ENCODE peak calls at places on chromosomes 5 and 9, in four cellular contexts. T is GM12878, S is HepG2, B is K562. H is an unnamed sample.

GRCh38 chr5:34738381-34738780 is 82.3 kb downstream of the RAI14 start:
- DNase-seq in T (no peak), B (no peak), S (no peak), H (no peak)

GRCh38 chr5:124156408-124157027 is 589.9 kb downstream of the ZNF608 start:
- DNase-seq in B (no peak), S (no peak), T (no peak), H (no peak)

GRCh38 chr5:114782869-114783268 is 386.8 kb downstream of the TRIM36 start:
- DNase-seq in T (no peak), S (no peak), B (no peak), H (no peak)

GRCh38 chr9:38621434-38622082 is 1.2 kb upstream of the ANKRD18A start:
- DNase-seq in T (no peak), S (peak; percentile 3), B (no peak), H (no peak)

GRCh38 chr9:4550777-4551476 is 60.7 kb downstream of the SLC1A1 start:
- DNase-seq in B (no peak), T (no peak), S (no peak), H (no peak)

GRCh38 chr5:34585601-34586104 is 70.5 kb upstream of the RAI14 start:
- DNase-seq in S (peak; percentile 89), B (no peak), T (no peak), H (no peak)

GRCh38 chr5:133978943-133979342 is 10.5 kb upstream of the C5orf15 start:
- DNase-seq in T (no peak), B (no peak), S (no peak), H (no peak)

GRCh38 chr9:137026828-137027227 is 1.2 kb downstream of the ABCA2 start:
- DNase-seq in S (no peak), T (no peak), B (no peak), H (no peak)

GRCh38 chr9:137456864-137457405 is 2.2 kb downstream of the NSMF start:
- DNase-seq in B (no peak), S (no peak), T (no peak), H (no peak)

GRCh38 chr5:168656633-168657032 is 77.5 kb upstream of the PANK3 start:
- DNase-seq in B (no peak), S (no peak), T (no peak), H (no peak)

GRCh38 chr9:115396071-115396529 is 278.1 kb upstream of the TNC start:
- DNase-seq in B (no peak), T (no peak), S (no peak), H (no peak)

GRCh38 chr5:33439905-33440481 is 772 bp upstream of the TARS1 start:
- DNase-seq in B (peak; percentile 30), T (no peak), S (peak; percentile 8), H (no peak)

GRCh38 chr9:95182854-95183563 is 134.5 kb downstream of the FANCC start:
- DNase-seq in T (no peak), B (no peak), S (peak; percentile 22), H (no peak)

GRCh38 chr9:128276574-128277270 is 646 bp downstream of the SWI5 start:
- DNase-seq in T (no peak), B (peak; percentile 66), S (no peak), H (peak; percentile 38)

GRCh38 chr5:150253416-150254208 is 36.0 kb downstream of the CAMK2A start:
- DNase-seq in B (no peak), T (no peak), S (no peak), H (no peak)

GRCh38 chr5:38467353-38468040 is 88.9 kb downstream of the LIFR start:
- DNase-seq in S (no peak), T (no peak), B (no peak), H (no peak)

GRCh38 chr9:119802621-119803020 is 433.4 kb upstream of the BRINP1 start:
- DNase-seq in S (no peak), B (no peak), T (no peak), H (no peak)

GRCh38 chr5:179974946-179975712 is 67.4 kb upstream of the TBC1D9B start:
- DNase-seq in T (no peak), S (peak; percentile 32), B (peak; percentile 44), H (peak; percentile 56)

GRCh38 chr5:42021119-42021518 is 96.0 kb downstream of the FBXO4 start:
- DNase-seq in B (no peak), S (no peak), T (no peak), H (no peak)

GRCh38 chr9:107175039-107175438 is 108.0 kb upstream of the RAD23B start:
- DNase-seq in B (no peak), S (no peak), T (no peak), H (no peak)

GRCh38 chr5:138960145-138960692 is 85.1 kb upstream of the LRRTM2 start:
- DNase-seq in T (no peak), S (no peak), B (no peak), H (no peak)

GRCh38 chr9:101736723-101737122 is 1.7 kb downstream of the GRIN3A start:
- DNase-seq in S (no peak), B (peak; percentile 3), T (no peak), H (peak; percentile 7)

GRCh38 chr9:19999491-20000057 is 210.7 kb upstream of the SLC24A2 start:
- DNase-seq in T (peak; percentile 92), B (no peak), S (no peak), H (no peak)

GRCh38 chr5:88833371-88834107 is 49.4 kb downstream of the MEF2C start:
- DNase-seq in B (no peak), S (no peak), T (no peak), H (no peak)

GRCh38 chr5:9473624-9474023 is 72.3 kb downstream of the SEMA5A start:
- DNase-seq in S (no peak), T (no peak), B (no peak), H (no peak)

GRCh38 chr9:120755827-120756434 is 37.3 kb downstream of the FBXW2 start:
- DNase-seq in T (peak; percentile 30), S (peak; percentile 39), B (peak; percentile 75), H (peak; percentile 66)

GRCh38 chr5:91272858-91273257 is 110.3 kb downstream of the ARRDC3 start:
- DNase-seq in S (peak; percentile 9), T (peak; percentile 84), B (peak; percentile 47), H (no peak)

GRCh38 chr5:38922199-38922598 is 76.4 kb downstream of the OSMR start:
- DNase-seq in B (peak; percentile 75), S (peak; percentile 29), T (no peak), H (peak; percentile 75)

GRCh38 chr9:4548796-4549725 is 58.8 kb downstream of the SLC1A1 start:
- DNase-seq in S (peak; percentile 10), T (no peak), B (peak; percentile 18), H (peak; percentile 31)

GRCh38 chr5:109691248-109691574 is 1.5 kb downstream of the MAN2A1 start:
- DNase-seq in S (no peak), B (no peak), T (no peak), H (peak; percentile 10)

GRCh38 chr5:45521067-45521466 is 175.1 kb downstream of the HCN1 start:
- DNase-seq in B (peak; percentile 1), S (peak; percentile 2), T (no peak), H (no peak)

GRCh38 chr5:43985411-43985810 is 382.4 kb downstream of the NNT start:
- DNase-seq in S (no peak), T (no peak), B (no peak), H (no peak)

GRCh38 chr9:92963831-92964606 is 16.7 kb downstream of the FGD3 start:
- DNase-seq in S (peak; percentile 39), T (peak; percentile 80), B (no peak), H (no peak)

GRCh38 chr5:78182838-78183237 is 111.7 kb downstream of the AP3B1 start:
- DNase-seq in B (peak; percentile 35), S (no peak), T (no peak), H (no peak)

GRCh38 chr5:138974227-138975063 is 99.3 kb upstream of the LRRTM2 start:
- DNase-seq in T (no peak), S (no peak), B (peak; percentile 79), H (no peak)

GRCh38 chr5:81068635-81069034 is 108.5 kb downstream of the RASGRF2 start:
- DNase-seq in B (no peak), S (no peak), T (no peak), H (no peak)

GRCh38 chr9:86557063-86557766 is 203.0 kb upstream of the TUT7 start:
- DNase-seq in B (no peak), S (no peak), T (no peak), H (no peak)

GRCh38 chr5:105503950-105504349 is 1941.4 kb upstream of the NUDT12 start:
- DNase-seq in T (no peak), B (no peak), S (no peak), H (no peak)

GRCh38 chr9:89576404-89576824 is 28.4 kb upstream of the GADD45G start:
- DNase-seq in T (no peak), B (peak; percentile 24), S (peak; percentile 32), H (no peak)
- TF ChIP-seq FOXK2 in T (no peak), B (no peak), S (no peak), H (no peak)

DNA sequence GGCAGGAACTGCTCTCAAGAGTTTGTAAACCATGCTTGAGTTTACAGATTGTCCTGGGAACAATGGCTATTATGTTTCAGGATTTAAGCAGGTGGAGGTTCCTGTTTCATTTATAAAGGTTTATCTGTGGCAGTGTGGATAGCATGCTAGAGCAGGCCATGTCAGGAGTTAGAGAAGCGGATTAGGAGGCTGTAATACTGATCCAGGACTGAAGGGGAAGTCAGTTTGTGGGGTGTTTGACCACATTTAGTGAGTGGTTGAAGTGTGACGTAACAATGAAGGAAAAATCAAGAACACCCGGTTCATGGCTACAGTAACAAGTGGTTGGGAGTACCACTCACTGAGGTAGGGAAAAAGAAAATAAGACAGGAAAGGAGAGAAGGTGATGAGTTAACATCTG is 299.0 kb downstream of the TLR4 start:
- DNase-seq in S (no peak), T (no peak), B (no peak), H (no peak)
- TF ChIP-seq BHLHE40 in S (no peak), T (no peak), B (no peak), H (no peak)

GRCh38 chr9:100589582-100589981 is 11.7 kb downstream of the CAVIN4 start:
- DNase-seq in T (no peak), B (no peak), S (no peak), H (no peak)

GRCh38 chr9:100586093-100586492 is 8.2 kb downstream of the CAVIN4 start:
- DNase-seq in B (no peak), T (no peak), S (no peak), H (no peak)

GRCh38 chr9:100584951-100585350 is 7.1 kb downstream of the CAVIN4 start:
- DNase-seq in S (no peak), T (no peak), B (no peak), H (no peak)

GRCh38 chr9:100590481-100590880 is 12.6 kb downstream of the CAVIN4 start:
- DNase-seq in S (no peak), B (no peak), T (no peak), H (no peak)

GRCh38 chr9:100587375-100587774 is 9.5 kb downstream of the CAVIN4 start:
- DNase-seq in T (no peak), S (peak; percentile 55), B (no peak), H (no peak)
- TF ChIP-seq TARDBP in T (no peak), S (no peak), B (no peak), H (no peak)

DNA sequence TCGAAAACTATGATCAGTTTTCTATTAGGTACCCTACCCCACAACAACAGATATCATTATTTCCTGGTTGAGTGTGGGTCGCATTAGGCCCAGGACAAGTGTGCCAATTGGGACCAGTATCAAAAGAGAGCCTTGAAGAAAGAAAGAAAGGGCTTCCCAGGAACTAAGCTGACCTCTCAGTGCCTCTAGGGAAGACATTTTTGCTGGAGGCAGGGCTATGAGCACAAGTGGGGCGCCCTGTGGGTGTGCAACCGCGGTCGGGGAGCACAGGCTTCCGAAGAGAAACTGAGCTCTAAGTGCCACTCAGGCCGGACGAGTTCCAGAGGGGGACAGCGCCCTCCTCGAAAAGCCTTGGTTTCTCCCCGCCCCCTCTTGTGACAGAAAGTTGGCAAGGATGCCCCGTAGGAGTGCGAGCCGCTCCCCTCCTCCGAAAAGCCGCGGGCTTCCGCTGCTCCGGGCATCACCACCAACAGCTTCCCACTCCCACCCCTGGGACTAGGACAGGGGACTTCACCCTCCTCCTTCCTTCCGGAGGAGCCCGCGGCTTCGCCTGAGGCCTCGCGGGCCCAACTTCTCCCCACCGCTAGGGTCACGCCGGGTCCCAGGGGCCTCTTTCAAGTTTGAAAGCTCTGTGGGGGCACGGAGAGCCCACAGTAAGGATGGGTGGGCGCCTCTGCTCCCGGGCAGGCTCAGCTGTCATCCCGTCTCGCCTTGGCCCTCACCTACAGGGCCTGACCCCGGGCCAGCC is 2.0 kb downstream of the NR2F1-AS1 start:
- DNase-seq in S (no peak), B (no peak), T (no peak), H (no peak)
- TF ChIP-seq FOXK2 in S (no peak), B (no peak), T (no peak), H (no peak)

H was measured in HEK293T.